ENCODE peak calls at places on chromosomes 16 and 17, in four cellular contexts. One of them, this sample, is unnamed. For H3K79me2, the result is how much of the 10 kb centered on the place peaks cover.

GRCh38 chr16:80743273-80743672 is 61.1 kb downstream of the CDYL2 start:
- DNase-seq in GM23248: no peak
- DNase-seq in hepatocyte: no peak
- DNase-seq in HepG2: no peak
- DNase-seq in this sample: no peak

GRCh38 chr16:2835638-2836493 is 5.8 kb downstream of the ZG16B start:
- DNase-seq in GM23248: peak
- DNase-seq in hepatocyte: peak
- DNase-seq in HepG2: peak
- DNase-seq in this sample: peak

GRCh38 chr17:3732171-3732570 is 8.5 kb downstream of the HASPIN start:
- DNase-seq in GM23248: no peak
- DNase-seq in hepatocyte: no peak
- DNase-seq in HepG2: peak
- DNase-seq in this sample: peak

GRCh38 chr16:1137604-1138003 is 15.3 kb upstream of the CACNA1H start:
- DNase-seq in GM23248: no peak
- DNase-seq in hepatocyte: no peak
- DNase-seq in HepG2: peak
- DNase-seq in this sample: no peak

GRCh38 chr17:39573447-39574298 is 34.0 kb downstream of the NEUROD2 start:
- DNase-seq in GM23248: peak
- DNase-seq in hepatocyte: peak
- DNase-seq in HepG2: peak
- DNase-seq in this sample: peak

GRCh38 chr17:43928606-43929005 is 13.7 kb downstream of the PPY start:
- DNase-seq in GM23248: no peak
- DNase-seq in hepatocyte: peak
- DNase-seq in HepG2: no peak
- DNase-seq in this sample: no peak

GRCh38 chr16:69253796-69254426 is 57.2 kb upstream of the VPS4A start:
- DNase-seq in GM23248: peak
- DNase-seq in hepatocyte: peak
- DNase-seq in HepG2: no peak
- DNase-seq in this sample: peak

GRCh38 chr17:58641937-58642336 is 49.9 kb downstream of the TEX14 start:
- DNase-seq in GM23248: peak
- DNase-seq in hepatocyte: no peak
- DNase-seq in HepG2: no peak
- DNase-seq in this sample: no peak

GRCh38 chr16:23121024-23121423 is 28.2 kb downstream of the USP31 start:
- DNase-seq in GM23248: peak
- DNase-seq in hepatocyte: no peak
- DNase-seq in HepG2: no peak
- DNase-seq in this sample: no peak

GRCh38 chr16:2425008-2425518 is 4.2 kb upstream of the CCNF start:
- DNase-seq in GM23248: no peak
- DNase-seq in hepatocyte: no peak
- DNase-seq in HepG2: no peak
- DNase-seq in this sample: no peak

GRCh38 chr17:7631398-7632380 is 1.8 kb downstream of the SHBG start:
- DNase-seq in GM23248: no peak
- DNase-seq in hepatocyte: no peak
- DNase-seq in HepG2: peak
- DNase-seq in this sample: no peak

DNA sequence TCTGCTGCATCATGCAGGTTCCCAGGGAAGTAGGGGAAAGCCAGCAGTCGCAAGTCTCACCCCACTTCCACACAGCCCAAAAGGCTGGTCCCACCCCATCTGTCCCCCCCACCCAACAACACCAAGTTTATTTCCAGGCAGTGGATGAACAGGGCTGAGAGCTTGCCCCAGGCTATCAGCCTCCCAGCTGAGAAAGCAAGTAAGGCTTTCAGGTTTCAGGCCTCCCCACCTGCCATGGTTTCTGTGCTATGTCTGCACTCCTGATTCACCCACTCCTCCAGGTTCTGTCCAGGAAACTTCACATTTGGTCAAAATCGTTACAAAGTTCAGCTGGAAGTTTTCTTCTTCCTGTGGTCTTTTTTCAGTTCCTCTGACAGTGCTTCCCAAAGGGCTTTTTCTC is 97.5 kb upstream of the HS3ST3A1 start:
- DNase-seq in GM23248: no peak
- DNase-seq in hepatocyte: no peak
- DNase-seq in HepG2: no peak
- DNase-seq in this sample: no peak
- H3K4me3 ChIP-seq in GM23248: no peak
- H3K4me3 ChIP-seq in hepatocyte: no peak
- H3K4me3 ChIP-seq in HepG2: no peak
- H3K4me3 ChIP-seq in this sample: no peak

GRCh38 chr17:57494446-57494845 is 238.1 kb downstream of the MSI2 start:
- DNase-seq in GM23248: no peak
- DNase-seq in hepatocyte: no peak
- DNase-seq in HepG2: no peak
- DNase-seq in this sample: no peak

GRCh38 chr17:57493625-57494024 is 237.3 kb downstream of the MSI2 start:
- DNase-seq in GM23248: no peak
- DNase-seq in hepatocyte: no peak
- DNase-seq in HepG2: no peak
- DNase-seq in this sample: no peak

GRCh38 chr17:57498443-57498842 is 242.1 kb downstream of the MSI2 start:
- DNase-seq in GM23248: no peak
- DNase-seq in hepatocyte: no peak
- DNase-seq in HepG2: no peak
- DNase-seq in this sample: no peak

GRCh38 chr17:57493171-57493570 is 236.8 kb downstream of the MSI2 start:
- DNase-seq in GM23248: no peak
- DNase-seq in hepatocyte: no peak
- DNase-seq in HepG2: no peak
- DNase-seq in this sample: no peak

DNA sequence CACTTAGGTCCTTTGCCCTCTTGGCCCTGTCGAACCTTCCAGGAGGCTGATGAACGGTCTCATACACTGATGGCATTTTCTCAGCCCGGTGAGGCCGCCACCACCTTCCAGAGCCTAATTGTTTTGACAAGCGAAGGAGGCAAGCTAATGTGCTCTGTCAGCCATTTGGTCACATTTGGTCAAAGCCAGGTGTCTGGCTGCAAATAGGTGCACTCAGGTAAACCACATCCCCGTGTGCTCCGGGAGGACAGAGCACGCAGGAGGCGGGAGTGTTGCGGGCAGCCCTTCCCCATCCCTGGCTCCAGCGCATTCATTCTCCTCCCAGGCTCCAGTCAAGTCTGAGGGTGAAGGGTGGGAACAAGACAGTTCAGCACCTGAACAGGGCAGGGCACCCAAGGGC is 240.1 kb downstream of the MSI2 start:
- DNase-seq in GM23248: no peak
- DNase-seq in hepatocyte: no peak
- DNase-seq in HepG2: no peak
- DNase-seq in this sample: no peak
- H3K79me2 ChIP-seq in GM23248: under half
- H3K79me2 ChIP-seq in hepatocyte: under half
- H3K79me2 ChIP-seq in HepG2: under half
- H3K79me2 ChIP-seq in this sample: under half

GRCh38 chr17:82862191-82862590 is 22.4 kb upstream of the ZNF750 start:
- DNase-seq in GM23248: no peak
- DNase-seq in hepatocyte: no peak
- DNase-seq in HepG2: no peak
- DNase-seq in this sample: no peak

GRCh38 chr17:82861393-82861775 is 21.6 kb upstream of the ZNF750 start:
- DNase-seq in GM23248: no peak
- DNase-seq in hepatocyte: no peak
- DNase-seq in HepG2: no peak
- DNase-seq in this sample: no peak

GRCh38 chr17:82858376-82859126 is 18.7 kb upstream of the ZNF750 start:
- DNase-seq in GM23248: no peak
- DNase-seq in hepatocyte: peak
- DNase-seq in HepG2: no peak
- DNase-seq in this sample: peak

GRCh38 chr17:82860606-82861392 is 21.0 kb upstream of the ZNF750 start:
- DNase-seq in GM23248: no peak
- DNase-seq in hepatocyte: no peak
- DNase-seq in HepG2: no peak
- DNase-seq in this sample: no peak

GRCh38 chr17:82859431-82860403 is 19.9 kb upstream of the ZNF750 start:
- DNase-seq in GM23248: peak
- DNase-seq in hepatocyte: peak
- DNase-seq in HepG2: peak
- DNase-seq in this sample: peak
- H3K4me3 ChIP-seq in GM23248: no peak
- H3K4me3 ChIP-seq in hepatocyte: no peak
- H3K4me3 ChIP-seq in HepG2: no peak
- H3K4me3 ChIP-seq in this sample: no peak

GRCh38 chr16:16109453-16110110 is 113.7 kb downstream of the ABCC6 start:
- DNase-seq in GM23248: no peak
- DNase-seq in hepatocyte: no peak
- DNase-seq in HepG2: no peak
- DNase-seq in this sample: peak

GRCh38 chr16:16110111-16110490 is 113.2 kb downstream of the ABCC6 start:
- DNase-seq in GM23248: no peak
- DNase-seq in hepatocyte: no peak
- DNase-seq in HepG2: no peak
- DNase-seq in this sample: no peak

GRCh38 chr16:16105646-16106045 is 117.6 kb downstream of the ABCC6 start:
- DNase-seq in GM23248: no peak
- DNase-seq in hepatocyte: no peak
- DNase-seq in HepG2: no peak
- DNase-seq in this sample: no peak

GRCh38 chr16:16108759-16109158 is 114.5 kb downstream of the ABCC6 start:
- DNase-seq in GM23248: no peak
- DNase-seq in hepatocyte: no peak
- DNase-seq in HepG2: no peak
- DNase-seq in this sample: peak

DNA sequence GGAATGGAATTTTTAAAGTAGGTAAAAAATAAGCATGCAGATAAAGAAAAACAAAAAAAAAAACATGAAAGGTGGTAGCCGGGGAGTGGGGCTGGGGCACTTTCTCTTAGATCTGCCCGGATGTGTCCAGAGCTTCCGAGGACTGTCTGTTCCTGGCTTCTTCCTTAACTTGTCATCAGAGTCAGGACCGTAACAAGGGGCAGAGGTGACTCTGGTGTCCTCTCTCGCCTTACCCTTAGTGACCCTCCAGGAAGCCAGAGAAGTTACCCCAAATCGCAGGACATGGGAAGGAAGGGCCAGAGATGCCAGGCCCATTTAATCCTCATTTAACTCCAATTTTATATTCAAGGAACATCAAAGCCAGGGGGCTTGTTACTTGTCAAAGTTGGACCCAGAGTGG is 115.5 kb downstream of the ABCC6 start:
- DNase-seq in GM23248: no peak
- DNase-seq in hepatocyte: no peak
- DNase-seq in HepG2: no peak
- DNase-seq in this sample: no peak
- H3K79me2 ChIP-seq in GM23248: under half
- H3K79me2 ChIP-seq in hepatocyte: under half
- H3K79me2 ChIP-seq in HepG2: under half
- H3K79me2 ChIP-seq in this sample: under half

DNA sequence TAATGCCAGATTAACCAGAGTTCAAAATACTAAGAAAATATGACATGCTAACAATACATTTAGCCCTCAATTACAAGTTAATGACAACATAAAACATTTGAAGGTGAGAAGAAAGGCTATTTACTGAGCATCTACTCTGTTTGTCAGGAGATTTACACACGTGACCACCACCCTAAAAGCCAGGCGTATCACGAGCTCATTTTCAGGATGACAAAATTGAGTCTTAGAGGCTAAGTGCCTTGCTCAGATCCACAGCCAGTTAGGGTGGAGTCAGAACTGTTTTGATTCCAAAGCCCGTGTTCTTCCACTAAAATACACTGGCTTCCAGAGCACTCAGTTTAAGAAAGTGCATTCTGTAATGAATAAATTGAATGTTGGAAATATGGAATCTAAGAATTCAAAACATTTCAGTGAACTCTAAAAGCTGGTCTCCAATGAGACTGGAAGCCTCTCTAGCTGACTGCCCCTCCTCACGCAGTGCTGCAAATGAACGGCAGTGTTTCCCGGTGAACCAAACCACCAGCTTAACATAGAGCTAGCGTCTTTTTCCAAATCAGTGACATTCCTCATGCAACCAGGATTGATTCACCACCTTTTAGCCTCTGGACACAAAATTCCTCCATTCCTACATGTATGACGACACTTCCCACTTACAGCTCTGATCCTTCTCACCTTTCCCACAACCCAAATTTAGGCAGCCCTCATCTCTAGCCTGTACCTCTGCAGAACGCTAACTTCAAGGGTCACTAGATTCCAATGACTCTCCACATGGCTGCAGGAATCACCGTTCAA is 5.9 kb downstream of the ZDHHC7 start:
- DNase-seq in GM23248: peak
- DNase-seq in hepatocyte: no peak
- DNase-seq in HepG2: no peak
- DNase-seq in this sample: peak
- H3K4me3 ChIP-seq in GM23248: peak
- H3K4me3 ChIP-seq in hepatocyte: no peak
- H3K4me3 ChIP-seq in HepG2: no peak
- H3K4me3 ChIP-seq in this sample: no peak

This sample was measured in mesendoderm.